ENCODE peak calls at places on chromosomes 6 and 20, in six cellular contexts. H, Y, F, I, B and R are unnamed samples.

GRCh38 chr20:24303393-24303792 is 166.0 kb upstream of the SYNDIG1 start:
- DNase-seq in B (no peak), I (no peak), Y (no peak), F (peak), H (peak), R (no peak)

GRCh38 chr6:39902786-39903465 is 31.3 kb downstream of the MOCS1 start:
- DNase-seq in I (no peak), B (no peak), Y (no peak), H (no peak), F (no peak), R (no peak)

GRCh38 chr20:45308078-45308778 is at the start of gene MATN4:
- DNase-seq in Y (no peak), I (no peak), F (no peak), H (no peak), B (no peak), R (no peak)

GRCh38 chr6:154156135-154156948 is 117.3 kb downstream of the OPRM1 start:
- DNase-seq in H (peak), B (no peak), I (peak), F (peak), Y (peak), R (peak)

GRCh38 chr20:56606174-56606945 is 22.7 kb upstream of the TFAP2C start:
- DNase-seq in Y (no peak), F (no peak), I (no peak), H (no peak), B (no peak), R (peak)

GRCh38 chr6:36136551-36136950 is 6.2 kb downstream of the MAPK13 start:
- DNase-seq in F (no peak), B (no peak), Y (no peak), I (no peak), H (no peak), R (no peak)

GRCh38 chr20:25020345-25020744 is 27.8 kb upstream of the APMAP start:
- DNase-seq in Y (no peak), H (no peak), F (no peak), I (no peak), B (no peak), R (no peak)

GRCh38 chr6:39280247-39280731 is 33.9 kb downstream of the KCNK17 start:
- DNase-seq in B (no peak), I (peak), H (no peak), F (no peak), Y (no peak), R (no peak)

GRCh38 chr6:150766201-150766997 is 99.1 kb upstream of the MTHFD1L start:
- DNase-seq in B (no peak), F (peak), H (peak), Y (no peak), I (no peak), R (no peak)

GRCh38 chr6:167130712-167131684 is 8.1 kb downstream of the CCR6 start:
- DNase-seq in I (no peak), Y (no peak), B (no peak), F (no peak), H (no peak), R (no peak)

GRCh38 chr6:133818320-133818719 is 70.6 kb upstream of the TCF21 start:
- DNase-seq in H (no peak), Y (no peak), I (no peak), F (no peak), B (no peak), R (no peak)